ENCODE peak calls at places on chromosomes 16 and 17, in four cellular contexts. M is IMR-90, T is mesenchymal stem cell, R is H1. G is an unnamed sample. For H3K4me1, the result is how much of the 10 kb centered on the place peaks cover.

GRCh38 chr16:29815032-29815721 is 775 bp upstream of the PAGR1 start:
- DNase-seq in R (no peak), T (peak), M (no peak), G (peak)

GRCh38 chr17:6706499-6706898 is 6.7 kb downstream of the SLC13A5 start:
- DNase-seq in M (no peak), T (no peak), R (no peak), G (no peak)

GRCh38 chr16:9013508-9013864 is 49.8 kb upstream of the USP7 start:
- DNase-seq in T (no peak), M (no peak), R (no peak), G (no peak)

GRCh38 chr16:77677129-77677528 is 45.2 kb upstream of the NUDT7 start:
- DNase-seq in M (no peak), R (no peak), T (no peak), G (no peak)

GRCh38 chr16:67088551-67088950 is 21.2 kb upstream of the PHAF1 start:
- DNase-seq in T (no peak), M (no peak), R (no peak), G (no peak)

GRCh38 chr17:30933966-30934365 is 12.2 kb downstream of the ADAP2 start:
- DNase-seq in M (no peak), T (no peak), R (no peak), G (no peak)

GRCh38 chr17:82915010-82915696 is 75.3 kb upstream of the ZNF750 start:
- DNase-seq in R (no peak), M (no peak), T (no peak), G (peak)

GRCh38 chr17:67246648-67247415 is 1.8 kb upstream of the HELZ start:
- DNase-seq in T (peak), R (peak), M (peak), G (peak)

GRCh38 chr16:73912850-73913249 is 383.8 kb upstream of the PSMD7 start:
- DNase-seq in M (no peak), R (no peak), T (no peak), G (no peak)

GRCh38 chr16:72743011-72743761 is 304.7 kb downstream of the ZFHX3 start:
- DNase-seq in T (peak), R (no peak), M (no peak), G (no peak)

GRCh38 chr16:75579435-75579834 is 13.3 kb downstream of the GABARAPL2 start:
- DNase-seq in R (no peak), T (no peak), M (no peak), G (no peak)

GRCh38 chr17:6257339-6257738 is 177.6 kb downstream of the AIPL1 start:
- DNase-seq in R (no peak), T (peak), M (peak), G (peak)

GRCh38 chr17:82596316-82596715 is 51.9 kb downstream of the WDR45B start:
- DNase-seq in M (no peak), T (no peak), R (no peak), G (no peak)

GRCh38 chr17:58181796-58182195 is 10.7 kb upstream of the EPX start:
- DNase-seq in R (no peak), T (no peak), M (no peak), G (no peak)

GRCh38 chr16:963913-964695 is 6.7 kb downstream of the LMF1 start:
- DNase-seq in T (no peak), M (no peak), R (no peak), G (no peak)

GRCh38 chr17:51119415-51120356 is 982 bp downstream of the SPAG9 start:
- DNase-seq in R (no peak), M (peak), T (peak), G (peak)

DNA sequence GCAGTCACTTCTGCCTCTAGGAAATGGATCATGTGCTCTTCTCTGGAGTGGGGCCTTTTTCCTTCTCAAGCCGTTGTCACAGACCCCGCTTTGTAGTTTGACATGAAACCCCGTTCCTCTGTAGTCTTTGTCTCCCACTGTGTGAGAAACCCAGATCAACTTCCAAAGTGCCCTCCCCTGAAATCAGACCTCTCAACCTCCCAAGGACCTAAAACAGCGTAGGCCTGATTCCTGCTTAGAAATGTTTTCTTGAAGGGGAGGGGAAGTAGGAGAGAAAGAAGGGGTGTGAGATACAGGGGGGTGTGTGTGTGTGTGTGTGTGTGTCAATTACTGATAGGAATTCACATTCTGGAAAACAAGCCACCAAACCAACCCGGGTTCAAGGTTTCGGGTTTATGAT is 1.5 kb downstream of the UBE2O start:
- DNase-seq in R (no peak), M (no peak), T (peak), G (no peak)
- H3K4me1 ChIP-seq in R (under half), M (under half), T (under half), G (under half)

GRCh38 chr16:85605912-85606841 is 6.9 kb upstream of the GSE1 start:
- DNase-seq in T (no peak), R (no peak), M (no peak), G (no peak)
- H3K23ac ChIP-seq in T (no peak), R (no peak), M (no peak), G (peak)

DNA sequence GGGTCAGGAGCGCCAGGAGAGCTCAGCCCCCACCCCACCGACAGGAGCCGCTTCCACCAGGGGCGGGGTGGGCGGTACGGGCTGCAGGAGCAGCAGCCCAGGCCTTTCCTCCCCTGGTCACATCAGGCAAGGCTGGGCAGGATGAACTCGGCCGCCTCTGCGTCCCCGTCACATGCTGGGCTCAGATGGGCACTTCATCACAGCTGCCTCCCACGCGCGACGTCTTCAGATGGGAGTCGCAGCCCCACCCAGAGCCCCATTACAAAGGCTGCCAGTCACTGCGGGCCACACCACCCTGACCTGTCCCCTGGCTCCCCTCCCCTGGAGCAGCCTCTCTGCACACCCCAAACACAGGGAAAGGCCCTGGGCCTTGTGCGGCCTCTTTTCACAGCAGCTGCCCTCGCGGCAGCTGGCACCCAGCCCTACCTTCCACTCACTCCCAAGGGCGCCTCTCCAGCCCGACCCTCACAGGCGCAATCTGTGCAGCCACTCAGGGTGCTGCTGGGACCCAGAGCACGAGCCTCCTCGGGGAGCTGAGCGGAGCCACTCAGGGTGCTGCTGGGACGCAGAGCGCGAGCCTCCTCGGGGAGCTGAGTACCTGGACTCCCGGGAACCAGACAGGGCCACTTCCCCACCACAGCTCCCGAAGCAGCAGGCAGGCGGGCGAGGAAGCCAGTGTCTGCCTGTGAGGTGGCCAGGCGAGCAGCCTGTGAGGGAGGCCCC is 4.7 kb downstream of the ZNF598 start:
- DNase-seq in M (no peak), T (no peak), R (no peak), G (no peak)
- H3K4me1 ChIP-seq in M (under half), T (half or more), R (under half), G (under half)

GRCh38 chr17:42167807-42168206 is 13.0 kb upstream of the RAB5C start:
- DNase-seq in T (no peak), R (no peak), M (no peak), G (no peak)

GRCh38 chr17:42169351-42169750 is 11.6 kb downstream of the KCNH4 start:
- DNase-seq in M (no peak), T (no peak), R (no peak), G (no peak)

GRCh38 chr17:42174126-42174783 is 6.7 kb downstream of the KCNH4 start:
- DNase-seq in M (no peak), T (no peak), R (no peak), G (no peak)

GRCh38 chr17:42166196-42166763 is 11.5 kb upstream of the RAB5C start:
- DNase-seq in M (no peak), T (no peak), R (no peak), G (no peak)

GRCh38 chr17:42171831-42172230 is 9.1 kb downstream of the KCNH4 start:
- DNase-seq in R (no peak), M (no peak), T (no peak), G (peak)
- H3K23ac ChIP-seq in R (no peak), M (no peak), T (no peak), G (no peak)

GRCh38 chr16:4515611-4516233 is 22.9 kb downstream of the CDIP1 start:
- DNase-seq in M (no peak), R (no peak), T (no peak), G (no peak)
- H3K4me1 ChIP-seq in M (under half), R (under half), T (under half), G (under half)

G was measured in mesendoderm.